ENCODE peak calls at places on chromosomes 5 and 9, in eight cellular contexts. E is stimulated activated CD4-positive, alpha-beta T cell treated with anti-CD3 and anti-CD28 coated beads, Interleukin-12 subunit alpha, Interleukin-12 subunit beta, amount 100 ng/mL, for 48 hours; T is T follicular helper cell; X is NCI-H774; Y is GM12865; Z is PC-3; F is stimulated activated CD8-positive, alpha-beta memory T cell treated with anti-CD3 and anti-CD28 coated beads, Interleukin-15, amount 100 ng/mL, for 4 hours; H is kidney epithelial cell. R is an unnamed sample.

GRCh38 chr5:27810458-27810857 is 772.1 kb upstream of the CDH9 start:
- DNase-seq in E (no peak), X (no peak), Y (no peak), F (no peak), H (no peak), T (no peak), Z (peak; percentile 36), R (no peak)

GRCh38 chr5:96012399-96012798 is 50.7 kb upstream of the ELL2 start:
- DNase-seq in Y (no peak), F (no peak), T (no peak), Z (no peak), X (no peak), E (no peak), H (no peak), R (no peak)

GRCh38 chr5:79011219-79011836 is 26.2 kb upstream of the ARSB start:
- DNase-seq in Y (peak; percentile 2), F (no peak), X (no peak), Z (no peak), H (no peak), E (no peak), T (no peak), R (no peak)

GRCh38 chr9:109600142-109600541 is 102.0 kb upstream of the PTPN3 start:
- DNase-seq in Y (no peak), T (no peak), H (peak; percentile 43), E (no peak), Z (peak; percentile 71), X (no peak), F (no peak), R (no peak)

GRCh38 chr5:95806687-95807086 is 15.8 kb downstream of the GLRX start:
- DNase-seq in Z (no peak), E (no peak), Y (no peak), H (no peak), X (no peak), T (no peak), F (no peak), R (no peak)

GRCh38 chr5:531749-532315 is 7.6 kb upstream of the SLC9A3 start:
- DNase-seq in F (no peak), E (no peak), H (no peak), Y (no peak), Z (no peak), X (no peak), T (no peak), R (no peak)

GRCh38 chr5:92580814-92581213 is 1000.2 kb downstream of the NR2F1-AS1 start:
- DNase-seq in Z (peak; percentile 8), Y (no peak), T (no peak), H (no peak), F (no peak), X (no peak), E (no peak), R (no peak)

GRCh38 chr9:21576331-21577189 is 94.4 kb upstream of the IFNE start:
- DNase-seq in F (no peak), H (peak; percentile 86), T (no peak), Z (peak; percentile 83), Y (peak; percentile 56), E (no peak), X (no peak), R (no peak)

GRCh38 chr5:132215329-132215728 is 12.3 kb downstream of the P4HA2 start:
- DNase-seq in F (no peak), Z (peak; percentile 88), H (peak; percentile 86), Y (no peak), X (no peak), T (no peak), E (no peak), R (no peak)

GRCh38 chr9:4769321-4770080 is 23.2 kb upstream of the RCL1 start:
- DNase-seq in Y (peak; percentile 35), T (no peak), F (no peak), H (no peak), Z (peak; percentile 69), E (no peak), X (no peak), R (no peak)

GRCh38 chr5:110478899-110479298 is 247.6 kb downstream of the TMEM232 start:
- DNase-seq in Z (peak; percentile 66), Y (no peak), F (no peak), T (no peak), E (no peak), X (no peak), H (peak; percentile 70), R (no peak)

GRCh38 chr5:6827815-6828214 is 114.6 kb downstream of the TENT4A start:
- DNase-seq in F (no peak), E (peak; percentile 25), H (no peak), T (peak; percentile 17), Z (no peak), Y (peak; percentile 73), X (peak; percentile 64), R (no peak)

GRCh38 chr5:138489705-138490104 is 24.4 kb downstream of the EGR1 start:
- DNase-seq in E (no peak), Z (no peak), T (no peak), H (no peak), X (no peak), F (no peak), Y (no peak), R (no peak)

GRCh38 chr5:158482201-158482600 is 617.5 kb downstream of the EBF1 start:
- DNase-seq in Z (peak; percentile 36), T (no peak), E (no peak), X (no peak), Y (no peak), F (no peak), H (no peak), R (no peak)

GRCh38 chr9:94868462-94868861 is 142.0 kb downstream of the AOPEP start:
- DNase-seq in F (no peak), X (no peak), E (no peak), H (no peak), Y (no peak), T (no peak), Z (no peak), R (no peak)

GRCh38 chr9:5971740-5972139 is 43.7 kb downstream of the RANBP6 start:
- DNase-seq in H (no peak), X (no peak), E (no peak), F (no peak), Y (no peak), T (no peak), Z (peak; percentile 35), R (no peak)

GRCh38 chr5:74504463-74504862 is 136.1 kb downstream of the ENC1 start:
- DNase-seq in H (no peak), T (no peak), E (no peak), Z (no peak), X (no peak), Y (no peak), F (no peak), R (no peak)

GRCh38 chr5:68440666-68441065 is 225.1 kb downstream of the PIK3R1 start:
- DNase-seq in F (no peak), E (no peak), Z (no peak), H (no peak), Y (no peak), X (no peak), T (no peak), R (no peak)

GRCh38 chr9:97703437-97704326 is 6.5 kb upstream of the XPA start:
- DNase-seq in T (no peak), Y (peak; percentile 61), E (peak; percentile 27), F (no peak), Z (peak; percentile 83), H (peak; percentile 93), X (peak; percentile 12), R (peak; percentile 64)

GRCh38 chr9:23811633-23812032 is 14.4 kb downstream of the ELAVL2 start:
- DNase-seq in Z (peak; percentile 63), H (no peak), F (no peak), T (no peak), E (no peak), X (no peak), Y (no peak), R (no peak)

GRCh38 chr9:84860423-84861115 is 191.0 kb downstream of the NTRK2 start:
- DNase-seq in H (no peak), X (no peak), F (no peak), Y (no peak), T (no peak), Z (no peak), E (no peak), R (no peak)

GRCh38 chr5:39712316-39713223 is 287.8 kb upstream of the DAB2 start:
- DNase-seq in H (no peak), E (no peak), X (peak; percentile 19), T (no peak), F (no peak), Z (peak; percentile 86), Y (no peak), R (no peak)

GRCh38 chr5:65034782-65035181 is 266.1 kb downstream of the CWC27 start:
- DNase-seq in F (no peak), T (no peak), Z (no peak), Y (peak; percentile 37), E (no peak), H (no peak), X (no peak), R (peak; percentile 54)

GRCh38 chr5:95358858-95359257 is 32.3 kb upstream of the FAM81B start:
- DNase-seq in Y (no peak), F (no peak), X (no peak), E (no peak), Z (no peak), H (no peak), T (no peak), R (no peak)

GRCh38 chr5:41793156-41793770 is 77.0 kb downstream of the OXCT1 start:
- DNase-seq in F (no peak), E (no peak), T (no peak), Z (peak; percentile 86), X (peak; percentile 67), H (no peak), Y (no peak), R (peak; percentile 41)

GRCh38 chr9:36625006-36625600 is 52.4 kb downstream of the MELK start:
- DNase-seq in E (no peak), T (no peak), F (no peak), X (no peak), H (peak; percentile 42), Y (no peak), Z (peak; percentile 47), R (no peak)

GRCh38 chr9:13603916-13604315 is 324.4 kb upstream of the MPDZ start:
- DNase-seq in H (no peak), F (no peak), T (no peak), X (no peak), Z (no peak), Y (no peak), E (no peak), R (no peak)

GRCh38 chr9:100427366-100428263 is 672 bp downstream of the MSANTD3 start:
- DNase-seq in X (peak; percentile 12), H (no peak), F (no peak), E (no peak), T (no peak), Y (peak; percentile 42), Z (peak; percentile 53), R (peak; percentile 86)

GRCh38 chr5:139404484-139404840 is 573 bp upstream of the SPATA24 start:
- DNase-seq in X (no peak), Y (no peak), E (no peak), T (no peak), H (no peak), Z (no peak), F (no peak), R (no peak)

GRCh38 chr5:169893586-169893985 is 86.7 kb downstream of the INSYN2B start:
- DNase-seq in H (no peak), F (no peak), Z (no peak), T (no peak), X (no peak), Y (no peak), E (no peak), R (no peak)

GRCh38 chr5:138103321-138103637 is 19.4 kb downstream of the WNT8A start:
- DNase-seq in Y (no peak), E (no peak), F (no peak), H (no peak), T (no peak), Z (no peak), X (no peak), R (no peak)

GRCh38 chr9:111481885-111482636 is 2.1 kb downstream of the ECPAS start:
- DNase-seq in T (no peak), H (no peak), Z (peak; percentile 56), Y (no peak), E (no peak), X (no peak), F (no peak), R (peak; percentile 50)

GRCh38 chr5:67146574-67146973 is 50.0 kb downstream of the CD180 start:
- DNase-seq in T (no peak), X (no peak), Y (no peak), H (no peak), Z (no peak), E (no peak), F (no peak), R (no peak)

R was measured in NCI-H1417.